ENCODE peak calls at places on chromosomes 12 and 14, in eight cellular contexts. M is body of pancreas; X is CD8-positive, alpha-beta T cell; S is H1; G is CD4-positive, CD25-positive, alpha-beta regulatory T cell; J is GM12878; V is HAP-1; R is lower lobe of right lung. B is an unnamed sample. For H3K9me3, the result is how much of the 10 kb centered on the place peaks cover.

GRCh38 chr12:52870361-52871290 is 21.8 kb upstream of the KRT78 start:
- DNase-seq in X (peak), R (peak), V (peak), M (peak), J (no peak), S (peak), G (peak), B (peak)

GRCh38 chr12:59973515-59973914 is 377.7 kb downstream of the SLC16A7 start:
- DNase-seq in J (no peak), G (no peak), M (no peak), R (no peak), V (no peak), X (no peak), S (no peak), B (no peak)

GRCh38 chr12:12070674-12071661 is at the start of gene BCL2L14:
- DNase-seq in G (peak), M (peak), V (no peak), S (no peak), J (peak), X (no peak), R (no peak), B (no peak)

GRCh38 chr14:58963873-58964597 is 224.4 kb upstream of the DAAM1 start:
- DNase-seq in G (no peak), S (no peak), J (no peak), V (no peak), X (no peak), R (no peak), M (no peak), B (no peak)

GRCh38 chr12:16526693-16527092 is 79.3 kb downstream of the LMO3 start:
- DNase-seq in G (no peak), M (no peak), J (no peak), V (no peak), R (no peak), S (no peak), X (no peak), B (no peak)

GRCh38 chr14:40870252-40870651 is 736.4 kb upstream of the LRFN5 start:
- DNase-seq in V (no peak), G (no peak), M (no peak), X (no peak), J (no peak), R (no peak), S (no peak), B (no peak)

GRCh38 chr14:50397461-50398196 is 948 bp upstream of the CDKL1 start:
- DNase-seq in X (no peak), V (peak), S (no peak), J (no peak), R (no peak), M (peak), G (no peak), B (no peak)

GRCh38 chr12:26473291-26473690 is 277.9 kb downstream of the SSPN start:
- DNase-seq in M (no peak), R (no peak), S (no peak), X (no peak), J (peak), V (no peak), G (no peak), B (no peak)

GRCh38 chr14:99537399-99537798 is 56.2 kb downstream of the CCNK start:
- DNase-seq in X (no peak), J (no peak), R (no peak), M (no peak), G (no peak), V (no peak), S (no peak), B (no peak)

GRCh38 chr14:102666635-102667034 is 74.2 kb downstream of the RCOR1 start:
- DNase-seq in J (no peak), G (no peak), M (no peak), R (no peak), X (no peak), S (no peak), V (no peak), B (no peak)

GRCh38 chr12:28887591-28887990 is 261.5 kb upstream of the FAR2 start:
- DNase-seq in G (no peak), M (no peak), V (no peak), J (no peak), R (no peak), X (no peak), S (no peak), B (no peak)

GRCh38 chr14:103041464-103041863 is 15.9 kb downstream of the CDC42BPB start:
- DNase-seq in J (no peak), M (no peak), G (no peak), R (no peak), X (no peak), V (no peak), S (no peak), B (no peak)

GRCh38 chr12:80045594-80045993 is 53.7 kb upstream of the OTOGL start:
- DNase-seq in J (no peak), R (no peak), G (no peak), V (no peak), X (no peak), M (no peak), S (no peak), B (no peak)

GRCh38 chr12:5376591-5377207 is 55.2 kb upstream of the NTF3 start:
- DNase-seq in R (no peak), G (no peak), X (no peak), S (no peak), M (no peak), J (no peak), V (no peak), B (no peak)

GRCh38 chr12:79715308-79715707 is 24.5 kb upstream of the PAWR start:
- DNase-seq in J (no peak), M (no peak), G (no peak), S (no peak), V (no peak), X (no peak), R (no peak), B (no peak)

GRCh38 chr12:57894577-57895292 is 46.6 kb upstream of the ATP23 start:
- DNase-seq in V (no peak), J (no peak), R (no peak), M (no peak), S (no peak), X (no peak), G (no peak), B (no peak)

GRCh38 chr12:124512667-124513296 is 54.6 kb downstream of the NCOR2 start:
- DNase-seq in R (peak), G (no peak), X (no peak), V (peak), S (peak), M (peak), J (no peak), B (no peak)

GRCh38 chr12:22215467-22216253 is 118.8 kb downstream of the ST8SIA1 start:
- DNase-seq in S (no peak), G (no peak), R (no peak), X (no peak), M (no peak), J (no peak), V (no peak), B (no peak)

GRCh38 chr12:54125950-54126695 is 62.7 kb downstream of the SMUG1 start:
- DNase-seq in S (peak), M (peak), V (no peak), G (no peak), J (no peak), X (no peak), R (no peak), B (no peak)

GRCh38 chr12:21065845-21066244 is 65.1 kb upstream of the SLCO1B1 start:
- DNase-seq in M (no peak), J (no peak), X (no peak), G (no peak), R (no peak), S (no peak), V (no peak), B (no peak)

GRCh38 chr14:68622856-68623255 is 170.0 kb downstream of the ZFP36L1 start:
- DNase-seq in X (no peak), S (no peak), R (no peak), G (no peak), J (peak), M (no peak), V (no peak), B (no peak)

GRCh38 chr12:57086951-57087688 is 1.8 kb upstream of the NAB2 start:
- DNase-seq in M (peak), X (peak), J (no peak), V (peak), S (peak), G (peak), R (peak), B (peak)

GRCh38 chr14:103105580-103106168 is 11.1 kb downstream of the EXOC3L4 start:
- DNase-seq in V (no peak), M (no peak), J (no peak), S (no peak), X (no peak), R (no peak), G (no peak), B (no peak)

GRCh38 chr12:52838871-52839446 is 4.8 kb upstream of the KRT79 start:
- DNase-seq in G (no peak), M (no peak), X (no peak), R (no peak), J (no peak), V (no peak), S (no peak), B (no peak)

GRCh38 chr14:71130491-71131179 is 223.4 kb downstream of the PCNX1 start:
- DNase-seq in G (no peak), J (peak), X (no peak), R (no peak), S (peak), V (peak), M (no peak), B (no peak)

GRCh38 chr12:106696071-106696470 is 78.4 kb upstream of the RIC8B start:
- DNase-seq in G (no peak), M (no peak), S (no peak), V (no peak), R (no peak), J (no peak), X (no peak), B (no peak)

GRCh38 chr12:116282371-116283286 is 5.1 kb upstream of the MED13L start:
- DNase-seq in V (no peak), G (no peak), X (no peak), S (no peak), R (no peak), J (no peak), M (no peak), B (no peak)

GRCh38 chr12:77724367-77724957 is 106.2 kb upstream of the NAV3 start:
- DNase-seq in V (peak), S (no peak), J (no peak), R (no peak), X (no peak), M (no peak), G (no peak), B (no peak)

DNA sequence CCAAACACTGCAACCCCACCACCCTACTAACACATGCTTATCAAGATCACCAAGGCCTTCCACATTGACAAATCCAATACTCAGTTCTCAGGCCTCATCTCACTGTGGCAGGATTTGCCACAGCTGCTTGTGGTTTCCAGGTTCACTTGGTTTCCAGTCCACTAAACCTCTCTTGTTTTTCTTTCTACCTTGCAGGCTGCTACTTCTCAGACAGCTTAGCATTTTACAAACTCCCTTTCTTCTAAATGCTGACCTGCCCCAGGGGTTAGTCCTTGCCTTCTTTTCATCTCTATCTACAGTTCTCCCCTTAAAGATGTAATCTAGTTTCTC is 84.1 kb downstream of the BCAT1 start:
- DNase-seq in S (no peak), X (no peak), G (no peak), J (no peak), M (no peak), R (no peak), V (no peak), B (no peak)
- H3K9me3 ChIP-seq in S (under half), X (under half), G (under half), J (under half), M (under half), R (under half), V (under half), B (under half)

GRCh38 chr14:101209594-101209993 is 306.1 kb upstream of the RTL1 start:
- DNase-seq in S (peak), J (no peak), X (no peak), G (no peak), V (no peak), R (no peak), M (no peak), B (no peak)
- H3K9me3 ChIP-seq in S (under half), J (under half), X (under half), G (under half), V (under half), R (under half), M (under half), B (under half)

DNA sequence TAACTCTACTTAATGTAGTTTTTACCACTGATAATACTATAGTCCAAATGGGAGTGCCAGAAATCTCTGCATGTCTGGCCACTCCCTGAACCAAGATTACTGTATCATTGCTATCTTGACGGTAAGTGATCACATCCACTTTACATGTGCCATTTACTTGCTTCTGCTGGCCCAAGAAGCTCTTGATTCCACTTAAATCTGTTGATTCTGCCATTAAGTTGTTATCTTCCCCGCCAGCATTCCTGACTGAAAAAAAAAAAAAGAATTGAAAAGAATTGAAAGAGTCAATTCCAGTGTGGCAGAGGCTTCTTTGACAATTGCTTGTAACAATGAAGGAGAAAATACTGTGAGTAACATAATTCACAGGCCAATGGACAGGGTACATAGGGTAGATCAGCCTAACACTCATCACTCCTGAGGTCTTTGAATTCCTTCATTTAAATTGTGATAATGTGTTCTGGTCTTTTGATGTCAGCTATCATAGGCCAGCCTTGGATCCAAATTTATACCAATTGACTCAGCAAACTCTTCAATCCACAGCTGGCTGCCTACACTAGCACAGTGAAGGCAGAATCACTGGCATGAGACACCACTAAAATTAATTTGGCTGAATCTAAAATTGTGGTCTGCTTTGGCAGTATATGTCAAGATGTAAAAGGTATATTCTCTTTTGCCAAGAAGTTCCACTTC is 665.2 kb upstream of the FLRT2 start:
- DNase-seq in G (no peak), R (no peak), S (no peak), V (no peak), X (no peak), J (no peak), M (no peak), B (no peak)
- H3K9me3 ChIP-seq in G (under half), R (under half), S (under half), V (under half), X (under half), J (under half), M (under half), B (under half)

DNA sequence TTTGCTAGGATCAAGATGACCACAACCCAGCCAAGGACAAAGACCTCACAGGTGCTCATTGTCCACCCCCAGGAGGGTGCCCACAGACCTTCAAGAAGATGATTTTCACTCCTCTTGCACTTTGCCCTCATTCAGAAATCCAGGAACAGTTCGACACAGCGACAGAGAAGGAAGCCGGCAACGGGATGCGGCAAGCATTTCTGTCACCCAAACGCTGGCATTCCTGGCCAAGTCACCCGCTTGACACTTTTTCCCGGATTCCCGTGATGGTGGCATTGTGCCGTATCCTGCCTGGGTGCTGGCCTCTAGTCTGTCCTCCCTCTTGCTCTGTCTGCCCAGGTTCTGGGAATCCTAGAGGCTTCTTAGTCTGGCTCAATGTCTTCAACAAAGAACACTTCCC is 770.4 kb upstream of the ALG10B start:
- DNase-seq in R (no peak), V (no peak), M (no peak), X (no peak), S (no peak), J (no peak), G (no peak), B (no peak)
- H3K9me3 ChIP-seq in R (under half), V (under half), M (under half), X (under half), S (half or more), J (under half), G (under half), B (under half)

GRCh38 chr12:32692358-32692757 is 13.3 kb downstream of the DNM1L start:
- DNase-seq in R (no peak), M (no peak), J (no peak), S (no peak), X (no peak), V (no peak), G (no peak), B (no peak)
- H3K9me3 ChIP-seq in R (under half), M (under half), J (under half), S (under half), X (under half), V (under half), G (under half), B (under half)

GRCh38 chr12:76652402-76652801 is 92.8 kb upstream of the OSBPL8 start:
- DNase-seq in R (no peak), G (no peak), S (no peak), J (no peak), V (no peak), M (no peak), X (no peak), B (no peak)
- H3K9me3 ChIP-seq in R (under half), G (under half), S (under half), J (under half), V (under half), M (under half), X (under half), B (under half)

DNA sequence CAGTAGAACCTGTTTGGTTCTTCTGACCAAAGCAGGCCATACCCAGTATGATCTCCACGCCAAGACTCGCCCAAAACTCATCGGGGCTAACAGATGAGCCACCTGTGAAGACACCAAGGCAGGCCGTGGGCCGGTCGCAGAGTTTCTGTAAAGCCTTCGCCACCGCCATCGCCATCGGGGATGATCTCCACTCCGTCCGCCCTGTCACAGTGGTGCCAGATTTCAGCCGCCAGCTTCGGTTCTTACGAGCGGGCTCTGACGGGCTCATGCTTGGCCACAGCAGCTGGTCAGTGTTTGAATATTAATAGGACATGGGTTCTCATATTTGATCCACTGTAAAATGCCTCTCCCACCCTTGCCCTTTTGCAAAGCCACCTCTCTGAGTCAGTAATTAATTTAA is 113.2 kb upstream of the TMEM132D start:
- DNase-seq in X (no peak), S (no peak), J (no peak), M (no peak), R (no peak), V (no peak), G (no peak), B (no peak)
- H3K9me3 ChIP-seq in X (under half), S (under half), J (under half), M (under half), R (under half), V (under half), G (under half), B (under half)

GRCh38 chr12:43226151-43226550 is 325.9 kb downstream of the ADAMTS20 start:
- DNase-seq in V (no peak), X (no peak), G (no peak), S (no peak), R (no peak), J (no peak), M (no peak), B (no peak)
- H3K9me3 ChIP-seq in V (under half), X (under half), G (under half), S (under half), R (under half), J (under half), M (under half), B (under half)

GRCh38 chr12:46743471-46743870 is 82.3 kb downstream of the SLC38A4 start:
- DNase-seq in V (no peak), J (no peak), S (no peak), X (no peak), M (no peak), G (no peak), R (no peak), B (no peak)
- H3K9me3 ChIP-seq in V (under half), J (under half), S (under half), X (under half), M (under half), G (under half), R (under half), B (under half)

B was measured in T-helper 17 cell.